ENCODE peak calls at places on chromosomes 4 and X, in five cellular contexts. W is CD4-positive, alpha-beta memory T cell; K is fibroblast of the aortic adventitia; T is myocyte; L is cardiac fibroblast. R is an unnamed sample.

GRCh38 chr4:21795091-21795490 is 153.5 kb downstream of the KCNIP4 start:
- DNase-seq in T (no peak), L (peak), K (peak), W (peak), R (no peak)

GRCh38 chr4:82123934-82124333 is 249.9 kb downstream of the HNRNPD start:
- DNase-seq in T (no peak), K (no peak), L (no peak), W (peak), R (no peak)

GRCh38 chrX:29634516-29634915 is 580.8 kb upstream of the MAGEB2 start:
- DNase-seq in L (peak), K (peak), T (no peak), W (no peak), R (no peak)

GRCh38 chr4:120874792-120875774 is 47.4 kb downstream of the PRDM5 start:
- DNase-seq in K (peak), L (peak), W (no peak), T (no peak), R (no peak)

GRCh38 chrX:30961387-30961786 is 72.3 kb upstream of the TAB3 start:
- DNase-seq in W (no peak), K (no peak), T (no peak), L (no peak), R (no peak)

GRCh38 chrX:120512627-120513026 is 43.5 kb upstream of the LAMP2 start:
- DNase-seq in W (no peak), T (no peak), L (no peak), K (no peak), R (no peak)

GRCh38 chrX:119398974-119399771 is at the start of gene SLC25A43:
- DNase-seq in L (peak), K (peak), T (peak), W (peak), R (no peak)

GRCh38 chrX:10875995-10876394 is 235.1 kb upstream of the HCCS start:
- DNase-seq in L (no peak), K (no peak), W (no peak), T (no peak), R (no peak)

GRCh38 chr4:76499461-76499860 is 64.4 kb downstream of the SHROOM3 start:
- DNase-seq in W (no peak), L (no peak), T (no peak), K (no peak), R (no peak)

GRCh38 chr4:88629826-88630225 is 37.5 kb downstream of the HERC3 start:
- DNase-seq in L (peak), K (peak), T (no peak), W (no peak), R (no peak)

GRCh38 chr4:14871676-14872430 is 130.4 kb upstream of the CPEB2 start:
- DNase-seq in L (no peak), W (peak), T (no peak), K (peak), R (no peak)

GRCh38 chr4:8079031-8079885 is 79.4 kb downstream of the ABLIM2 start:
- DNase-seq in W (no peak), T (no peak), L (peak), K (peak), R (no peak)

GRCh38 chr4:24180586-24180985 is 290.7 kb upstream of the PPARGC1A start:
- DNase-seq in W (no peak), L (no peak), K (no peak), T (no peak), R (no peak)

GRCh38 chr4:106690487-106690886 is 321.9 kb upstream of the GIMD1 start:
- DNase-seq in T (peak), W (no peak), L (no peak), K (peak), R (no peak)

GRCh38 chr4:75630932-75631320 is 598 bp upstream of the CDKL2 start:
- DNase-seq in T (no peak), W (no peak), L (no peak), K (no peak), R (no peak)